ENCODE peak calls at places on chromosomes 5 and 9, in seven cellular contexts. G is CD8-positive, alpha-beta memory T cell; T is A549; A is AG04450; W is GM23248; K is Karpas-422; X is H7. S is an unnamed sample.

GRCh38 chr9:137167752-137168574 is 1.9 kb downstream of the LRRC26 start:
- DNase-seq in G (no peak), T (peak; percentile 77), A (no peak), W (no peak), K (no peak), X (peak; percentile 90), S (peak; percentile 34)

GRCh38 chr5:145925353-145925752 is 11.0 kb upstream of the SH3RF2 start:
- DNase-seq in G (no peak), T (peak; percentile 62), A (peak; percentile 51), W (peak; percentile 85), K (no peak), X (no peak), S (peak; percentile 30)

GRCh38 chr9:37215456-37216229 is 95.3 kb downstream of the ZCCHC7 start:
- DNase-seq in G (no peak), T (no peak), A (no peak), W (peak; percentile 64), K (no peak), X (no peak), S (no peak)

GRCh38 chr5:150759334-150759583 is 442 bp upstream of the DCTN4 start:
- DNase-seq in G (no peak), T (no peak), A (no peak), W (no peak), K (no peak), X (no peak), S (no peak)

GRCh38 chr5:36523931-36524330 is 82.5 kb upstream of the SLC1A3 start:
- DNase-seq in G (no peak), T (no peak), A (no peak), W (peak; percentile 24), K (no peak), X (no peak), S (peak; percentile 84)

GRCh38 chr5:108654042-108654441 is 93.7 kb upstream of the FER start:
- DNase-seq in G (no peak), T (no peak), A (no peak), W (no peak), K (no peak), X (no peak), S (no peak)

GRCh38 chr5:10921176-10921575 is 160.1 kb upstream of the DAP start:
- DNase-seq in G (no peak), T (no peak), A (no peak), W (no peak), K (no peak), X (no peak), S (no peak)

GRCh38 chr5:96177303-96177869 is 215.7 kb upstream of the ELL2 start:
- DNase-seq in G (no peak), T (no peak), A (peak; percentile 48), W (peak; percentile 87), K (peak; percentile 35), X (no peak), S (peak; percentile 87)

DNA sequence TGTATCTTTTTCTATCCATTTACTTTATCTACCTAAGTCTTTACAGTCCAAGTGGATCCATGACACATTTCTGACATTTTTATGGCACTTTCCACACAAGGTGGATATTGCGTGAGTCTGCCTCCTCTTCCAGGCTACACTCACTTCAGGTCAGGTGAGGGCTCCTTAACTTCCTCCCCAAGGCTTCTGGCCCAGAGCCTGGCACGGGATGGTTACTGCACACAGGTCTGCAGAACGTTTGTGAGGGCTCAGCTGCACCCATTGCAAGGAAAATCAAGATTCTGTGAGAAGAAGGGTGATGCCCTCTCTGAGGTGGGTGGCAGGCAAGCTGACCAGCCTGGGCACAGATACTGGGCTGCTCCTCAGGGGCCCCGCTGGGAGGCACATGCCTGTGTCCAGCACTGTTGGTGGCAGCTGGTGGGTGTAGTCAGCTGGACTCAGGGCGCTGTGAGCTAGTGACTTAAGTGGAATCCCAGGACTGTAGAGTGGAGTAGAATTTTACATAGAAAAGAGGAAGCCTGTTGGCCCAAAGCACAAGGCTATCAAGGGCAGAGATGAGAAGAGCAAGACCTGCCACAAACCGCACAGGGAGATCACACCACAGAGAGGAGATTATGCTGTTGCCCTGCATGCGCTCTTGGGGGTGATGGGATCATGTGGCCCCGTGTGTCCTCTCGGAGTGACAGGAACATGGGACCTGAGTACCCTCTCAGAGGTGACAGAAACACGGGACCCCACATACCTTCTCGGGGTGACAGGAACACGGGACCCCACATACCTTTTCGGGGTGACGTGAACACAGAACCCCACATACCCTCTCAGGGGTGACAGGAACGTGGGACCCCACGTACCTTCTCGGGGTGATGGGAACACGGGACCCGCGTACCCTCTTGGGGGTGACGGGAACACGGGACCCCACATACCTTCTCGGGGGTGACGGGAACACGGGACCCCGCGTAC is 21.3 kb downstream of the AHRR start:
- DNase-seq in G (no peak), T (no peak), A (no peak), W (peak; percentile 29), K (no peak), X (peak; percentile 48), S (no peak)
- H3K4me3 ChIP-seq in G (no peak overlapping the region), T (no peak overlapping the region), A (no peak overlapping the region), W (no peak overlapping the region), K (no peak overlapping the region), X (no peak overlapping the region), S (no peak overlapping the region)

GRCh38 chr5:149405550-149406202 is 26.6 kb upstream of the IL17B start:
- DNase-seq in G (no peak), T (no peak), A (no peak), W (peak; percentile 48), K (no peak), X (no peak), S (no peak)

GRCh38 chr5:149406203-149406978 is 27.3 kb upstream of the IL17B start:
- DNase-seq in G (no peak), T (no peak), A (peak; percentile 88), W (peak; percentile 86), K (peak; percentile 65), X (peak; percentile 80), S (no peak)

GRCh38 chr5:149408252-149409099 is 29.4 kb upstream of the IL17B start:
- DNase-seq in G (no peak), T (no peak), A (no peak), W (no peak), K (no peak), X (no peak), S (no peak)

GRCh38 chr5:149407331-149408251 is 28.5 kb upstream of the IL17B start:
- DNase-seq in G (no peak), T (no peak), A (no peak), W (peak; percentile 62), K (no peak), X (no peak), S (no peak)

GRCh38 chr5:149406979-149407306 is 27.9 kb upstream of the IL17B start:
- DNase-seq in G (no peak), T (no peak), A (no peak), W (no peak), K (no peak), X (no peak), S (no peak)
- H3K4me3 ChIP-seq in G (no peak overlapping the region), T (no peak overlapping the region), A (peak overlapping the region; percentile 75), W (peak overlapping the region; percentile 89), K (no peak overlapping the region), X (no peak overlapping the region), S (no peak overlapping the region)

GRCh38 chr9:110669439-110669838 is 848 bp downstream of the MUSK start:
- DNase-seq in G (no peak), T (no peak), A (no peak), W (no peak), K (no peak), X (no peak), S (no peak)
- H3K4me3 ChIP-seq in G (no peak overlapping the region), T (no peak overlapping the region), A (no peak overlapping the region), W (no peak overlapping the region), K (no peak overlapping the region), X (no peak overlapping the region), S (peak overlapping the region; percentile 20)

GRCh38 chr9:124010303-124010664 is 1.3 kb upstream of the LHX2 start:
- DNase-seq in G (no peak), T (no peak), A (no peak), W (no peak), K (no peak), X (peak; percentile 54), S (no peak)
- H3K4me3 ChIP-seq in G (no peak overlapping the region), T (no peak overlapping the region), A (no peak overlapping the region), W (no peak overlapping the region), K (no peak overlapping the region), X (no peak overlapping the region), S (no peak overlapping the region)

GRCh38 chr5:154937186-154937717 is 759 bp downstream of the GEMIN5 start:
- DNase-seq in G (no peak), T (no peak), A (no peak), W (peak; percentile 46), K (peak; percentile 44), X (no peak), S (no peak)
- H3K4me3 ChIP-seq in G (peak overlapping the region; percentile 88), T (peak overlapping the region; percentile 95), A (peak overlapping the region; percentile 95), W (peak overlapping the region; percentile 88), K (peak overlapping the region; percentile 80), X (peak overlapping the region; percentile 93), S (peak overlapping the region; percentile 80)

GRCh38 chr9:110921705-110922104 is 116.6 kb downstream of the LPAR1 start:
- DNase-seq in G (no peak), T (no peak), A (no peak), W (no peak), K (no peak), X (no peak), S (no peak)

GRCh38 chr9:110918316-110919054 is 119.8 kb downstream of the LPAR1 start:
- DNase-seq in G (no peak), T (peak; percentile 41), A (peak; percentile 56), W (peak; percentile 73), K (no peak), X (no peak), S (peak; percentile 51)

GRCh38 chr9:110922145-110922544 is 116.1 kb downstream of the LPAR1 start:
- DNase-seq in G (no peak), T (no peak), A (no peak), W (no peak), K (no peak), X (no peak), S (no peak)

GRCh38 chr9:110919055-110919445 is 119.2 kb downstream of the LPAR1 start:
- DNase-seq in G (no peak), T (peak; percentile 29), A (no peak), W (peak; percentile 27), K (no peak), X (no peak), S (peak; percentile 56)

DNA sequence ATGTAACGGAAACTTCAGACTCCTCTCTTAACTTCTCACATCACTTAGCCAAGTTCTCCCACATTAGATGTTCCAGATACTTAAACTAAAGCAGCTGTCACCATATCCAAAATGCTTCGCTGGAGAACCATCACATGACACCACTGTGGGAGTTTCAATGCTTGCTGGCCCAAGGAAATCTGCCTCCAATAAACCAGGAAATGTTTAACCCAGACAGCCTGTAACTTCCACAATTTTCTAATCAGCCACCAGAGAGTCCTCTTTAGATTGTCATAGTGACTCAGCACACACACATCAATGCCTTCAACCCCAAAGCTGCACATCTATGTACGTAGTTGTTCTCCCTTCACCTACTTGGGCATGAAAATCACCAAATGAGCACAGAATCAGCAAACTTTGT is 118.7 kb downstream of the LPAR1 start:
- DNase-seq in G (no peak), T (peak; percentile 91), A (no peak), W (peak; percentile 90), K (no peak), X (no peak), S (peak; percentile 25)
- H3K4me3 ChIP-seq in G (no peak overlapping the region), T (no peak overlapping the region), A (no peak overlapping the region), W (peak overlapping the region; percentile 35), K (no peak overlapping the region), X (no peak overlapping the region), S (no peak overlapping the region)

GRCh38 chr9:78325846-78326350 is 29.0 kb downstream of the PSAT1 start:
- DNase-seq in G (no peak), T (no peak), A (no peak), W (no peak), K (no peak), X (no peak), S (no peak)
- H3K4me3 ChIP-seq in G (no peak overlapping the region), T (no peak overlapping the region), A (no peak overlapping the region), W (no peak overlapping the region), K (no peak overlapping the region), X (no peak overlapping the region), S (no peak overlapping the region)

S was measured in MG63.